ENCODE peak calls at places on chromosomes 6 and 20, in four cellular contexts. One of them, this sample, is unnamed.
A peak's percentile ranks its signal among the peaks of the same experiment; 100 is the strongest.

GRCh38 chr20:36181934-36182603 is 27.5 kb downstream of the EPB41L1 start:
- DNase-seq in breast epithelium: no peak
- DNase-seq in A549: no peak
- DNase-seq in naive thymus-derived CD4-positive, alpha-beta T cell: no peak
- DNase-seq in this sample: no peak

GRCh38 chr6:22062807-22063408 is 233.9 kb downstream of the PRL start:
- DNase-seq in breast epithelium: no peak
- DNase-seq in A549: no peak
- DNase-seq in naive thymus-derived CD4-positive, alpha-beta T cell: peak; percentile 80
- DNase-seq in this sample: no peak

GRCh38 chr20:5654557-5654956 is 95.6 kb upstream of the SHLD1 start:
- DNase-seq in breast epithelium: no peak
- DNase-seq in A549: peak; percentile 99
- DNase-seq in naive thymus-derived CD4-positive, alpha-beta T cell: no peak
- DNase-seq in this sample: no peak

GRCh38 chr20:56360133-56360898 is 1.5 kb downstream of the FAM210B start:
- DNase-seq in breast epithelium: no peak
- DNase-seq in A549: no peak
- DNase-seq in naive thymus-derived CD4-positive, alpha-beta T cell: no peak
- DNase-seq in this sample: no peak

GRCh38 chr6:23656257-23656731 is 469.7 kb upstream of the NRSN1 start:
- DNase-seq in breast epithelium: no peak
- DNase-seq in A549: no peak
- DNase-seq in naive thymus-derived CD4-positive, alpha-beta T cell: no peak
- DNase-seq in this sample: no peak

GRCh38 chr6:139375239-139376053 is 998 bp upstream of the CITED2 start:
- DNase-seq in breast epithelium: peak; percentile 90
- DNase-seq in A549: peak; percentile 93
- DNase-seq in naive thymus-derived CD4-positive, alpha-beta T cell: peak; percentile 88
- DNase-seq in this sample: peak; percentile 97

GRCh38 chr20:33034115-33034514 is 2.7 kb downstream of the BPIFB6 start:
- DNase-seq in breast epithelium: no peak
- DNase-seq in A549: no peak
- DNase-seq in naive thymus-derived CD4-positive, alpha-beta T cell: no peak
- DNase-seq in this sample: no peak

GRCh38 chr6:124090491-124090890 is 286.8 kb downstream of the NKAIN2 start:
- DNase-seq in breast epithelium: no peak
- DNase-seq in A549: no peak
- DNase-seq in naive thymus-derived CD4-positive, alpha-beta T cell: no peak
- DNase-seq in this sample: no peak

GRCh38 chr6:20605581-20605980 is 71.3 kb downstream of the CDKAL1 start:
- DNase-seq in breast epithelium: no peak
- DNase-seq in A549: no peak
- DNase-seq in naive thymus-derived CD4-positive, alpha-beta T cell: no peak
- DNase-seq in this sample: no peak

GRCh38 chr6:11785449-11785951 is 6.9 kb upstream of the ADTRP start:
- DNase-seq in breast epithelium: no peak
- DNase-seq in A549: no peak
- DNase-seq in naive thymus-derived CD4-positive, alpha-beta T cell: no peak
- DNase-seq in this sample: no peak

GRCh38 chr6:124066995-124067552 is 263.4 kb downstream of the NKAIN2 start:
- DNase-seq in breast epithelium: no peak
- DNase-seq in A549: no peak
- DNase-seq in naive thymus-derived CD4-positive, alpha-beta T cell: no peak
- DNase-seq in this sample: no peak

GRCh38 chr6:73579851-73580246 is 59.0 kb upstream of the EEF1A1 start:
- DNase-seq in breast epithelium: no peak
- DNase-seq in A549: peak; percentile 84
- DNase-seq in naive thymus-derived CD4-positive, alpha-beta T cell: no peak
- DNase-seq in this sample: no peak

GRCh38 chr20:57702521-57702920 is 7.3 kb downstream of the PMEPA1 start:
- DNase-seq in breast epithelium: no peak
- DNase-seq in A549: no peak
- DNase-seq in naive thymus-derived CD4-positive, alpha-beta T cell: no peak
- DNase-seq in this sample: no peak

GRCh38 chr6:41306187-41306854 is 19.8 kb upstream of the TREM1 start:
- DNase-seq in breast epithelium: no peak
- DNase-seq in A549: peak; percentile 52
- DNase-seq in naive thymus-derived CD4-positive, alpha-beta T cell: peak; percentile 48
- DNase-seq in this sample: no peak

GRCh38 chr6:13419422-13419821 is 68.0 kb downstream of the GFOD1 start:
- DNase-seq in breast epithelium: no peak
- DNase-seq in A549: no peak
- DNase-seq in naive thymus-derived CD4-positive, alpha-beta T cell: no peak
- DNase-seq in this sample: no peak

GRCh38 chr6:48068326-48069191 is 42.4 kb downstream of the PTCHD4 start:
- DNase-seq in breast epithelium: no peak
- DNase-seq in A549: no peak
- DNase-seq in naive thymus-derived CD4-positive, alpha-beta T cell: no peak
- DNase-seq in this sample: no peak

GRCh38 chr20:40812415-40813212 is 123.6 kb upstream of the MAFB start:
- DNase-seq in breast epithelium: no peak
- DNase-seq in A549: no peak
- DNase-seq in naive thymus-derived CD4-positive, alpha-beta T cell: no peak
- DNase-seq in this sample: peak; percentile 58

GRCh38 chr6:25052181-25052580 is 116.4 kb upstream of the RIPOR2 start:
- DNase-seq in breast epithelium: no peak
- DNase-seq in A549: no peak
- DNase-seq in naive thymus-derived CD4-positive, alpha-beta T cell: no peak
- DNase-seq in this sample: no peak

GRCh38 chr6:75778757-75779156 is 29.7 kb downstream of the MYO6 start:
- DNase-seq in breast epithelium: no peak
- DNase-seq in A549: no peak
- DNase-seq in naive thymus-derived CD4-positive, alpha-beta T cell: no peak
- DNase-seq in this sample: no peak

GRCh38 chr6:32174416-32174815 is 1.5 kb downstream of the AGPAT1 start:
- DNase-seq in breast epithelium: no peak
- DNase-seq in A549: no peak
- DNase-seq in naive thymus-derived CD4-positive, alpha-beta T cell: no peak
- DNase-seq in this sample: no peak

GRCh38 chr6:166910601-166911000 is 45.7 kb downstream of the RNASET2 start:
- DNase-seq in breast epithelium: no peak
- DNase-seq in A549: no peak
- DNase-seq in naive thymus-derived CD4-positive, alpha-beta T cell: no peak
- DNase-seq in this sample: no peak

GRCh38 chr6:147906361-147906760 is 397.9 kb downstream of the SAMD5 start:
- DNase-seq in breast epithelium: no peak
- DNase-seq in A549: no peak
- DNase-seq in naive thymus-derived CD4-positive, alpha-beta T cell: no peak
- DNase-seq in this sample: no peak

GRCh38 chr6:76351275-76351674 is 278.8 kb upstream of the IMPG1 start:
- DNase-seq in breast epithelium: no peak
- DNase-seq in A549: peak; percentile 12
- DNase-seq in naive thymus-derived CD4-positive, alpha-beta T cell: no peak
- DNase-seq in this sample: no peak

GRCh38 chr20:51486197-51487005 is 56.1 kb downstream of the NFATC2 start:
- DNase-seq in breast epithelium: no peak
- DNase-seq in A549: no peak
- DNase-seq in naive thymus-derived CD4-positive, alpha-beta T cell: no peak
- DNase-seq in this sample: no peak

GRCh38 chr6:129419324-129419723 is 290.7 kb downstream of the ARHGAP18 start:
- DNase-seq in breast epithelium: no peak
- DNase-seq in A549: no peak
- DNase-seq in naive thymus-derived CD4-positive, alpha-beta T cell: no peak
- DNase-seq in this sample: no peak

GRCh38 chr6:25405442-25405841 is 126.3 kb downstream of the CARMIL1 start:
- DNase-seq in breast epithelium: no peak
- DNase-seq in A549: no peak
- DNase-seq in naive thymus-derived CD4-positive, alpha-beta T cell: no peak
- DNase-seq in this sample: no peak

GRCh38 chr6:17101422-17102257 is at the start of gene STMND1:
- DNase-seq in breast epithelium: peak; percentile 85
- DNase-seq in A549: peak; percentile 27
- DNase-seq in naive thymus-derived CD4-positive, alpha-beta T cell: no peak
- DNase-seq in this sample: no peak

GRCh38 chr6:36346486-36346885 is 9.8 kb upstream of the BNIP5 start:
- DNase-seq in breast epithelium: no peak
- DNase-seq in A549: no peak
- DNase-seq in naive thymus-derived CD4-positive, alpha-beta T cell: no peak
- DNase-seq in this sample: no peak

GRCh38 chr6:37168163-37168758 is 1.7 kb upstream of the PIM1 start:
- DNase-seq in breast epithelium: no peak
- DNase-seq in A549: no peak
- DNase-seq in naive thymus-derived CD4-positive, alpha-beta T cell: no peak
- DNase-seq in this sample: no peak

GRCh38 chr6:37131104-37131959 is 38.6 kb upstream of the PIM1 start:
- DNase-seq in breast epithelium: no peak
- DNase-seq in A549: peak; percentile 88
- DNase-seq in naive thymus-derived CD4-positive, alpha-beta T cell: no peak
- DNase-seq in this sample: no peak

GRCh38 chr6:161654209-161654608 is 380.3 kb upstream of the AGPAT4 start:
- DNase-seq in breast epithelium: no peak
- DNase-seq in A549: no peak
- DNase-seq in naive thymus-derived CD4-positive, alpha-beta T cell: no peak
- DNase-seq in this sample: no peak

GRCh38 chr6:26175428-26176181 is 88.4 kb downstream of the HFE start:
- DNase-seq in breast epithelium: no peak
- DNase-seq in A549: peak; percentile 72
- DNase-seq in naive thymus-derived CD4-positive, alpha-beta T cell: peak; percentile 71
- DNase-seq in this sample: no peak

GRCh38 chr20:15560936-15561531 is 1012.2 kb downstream of the KIF16B start:
- DNase-seq in breast epithelium: no peak
- DNase-seq in A549: no peak
- DNase-seq in naive thymus-derived CD4-positive, alpha-beta T cell: no peak
- DNase-seq in this sample: no peak

GRCh38 chr6:110039996-110040383 is 61.9 kb downstream of the GPR6 start:
- DNase-seq in breast epithelium: no peak
- DNase-seq in A549: peak; percentile 12
- DNase-seq in naive thymus-derived CD4-positive, alpha-beta T cell: peak; percentile 61
- DNase-seq in this sample: peak; percentile 49

GRCh38 chr6:2181567-2181966 is 63.8 kb downstream of the GMDS start:
- DNase-seq in breast epithelium: no peak
- DNase-seq in A549: no peak
- DNase-seq in naive thymus-derived CD4-positive, alpha-beta T cell: no peak
- DNase-seq in this sample: no peak

GRCh38 chr6:62150048-62150663 is 135.9 kb downstream of the KHDRBS2 start:
- DNase-seq in breast epithelium: no peak
- DNase-seq in A549: peak; percentile 32
- DNase-seq in naive thymus-derived CD4-positive, alpha-beta T cell: no peak
- DNase-seq in this sample: no peak

GRCh38 chr6:145530454-145530853 is 204.9 kb downstream of the EPM2A start:
- DNase-seq in breast epithelium: no peak
- DNase-seq in A549: no peak
- DNase-seq in naive thymus-derived CD4-positive, alpha-beta T cell: no peak
- DNase-seq in this sample: no peak

DNA sequence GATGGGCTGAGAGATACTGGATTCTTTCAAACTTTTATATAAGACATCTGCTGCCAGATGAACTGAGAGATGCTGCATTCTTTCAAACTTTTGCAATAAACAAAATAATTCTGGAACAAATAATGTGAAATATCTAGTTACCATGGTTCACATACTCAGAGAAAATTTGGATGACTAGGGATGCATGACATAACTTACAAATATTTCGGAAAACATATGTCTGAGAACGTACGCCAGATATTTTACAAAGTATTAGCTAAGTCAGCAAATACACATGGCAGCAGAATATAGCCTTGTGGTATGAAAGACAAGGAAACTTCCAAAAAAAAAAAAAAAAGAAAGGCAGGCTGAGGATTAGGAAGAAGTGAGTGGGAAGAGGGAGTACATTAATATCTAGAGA is 113.3 kb upstream of the TRAF3IP2 start:
- DNase-seq in breast epithelium: no peak
- DNase-seq in A549: no peak
- DNase-seq in naive thymus-derived CD4-positive, alpha-beta T cell: no peak
- DNase-seq in this sample: no peak
- H3K4me1 ChIP-seq in breast epithelium: no peaks in the 10 kb centered on the region
- H3K4me1 ChIP-seq in A549: peaks cover 7% of the 10 kb centered on the region
- H3K4me1 ChIP-seq in naive thymus-derived CD4-positive, alpha-beta T cell: peaks cover 45% of the 10 kb centered on the region
- H3K4me1 ChIP-seq in this sample: peaks cover 42% of the 10 kb centered on the region

GRCh38 chr6:133814797-133815196 is 74.1 kb upstream of the TCF21 start:
- DNase-seq in breast epithelium: no peak
- DNase-seq in A549: peak; percentile 39
- DNase-seq in naive thymus-derived CD4-positive, alpha-beta T cell: no peak
- DNase-seq in this sample: no peak

GRCh38 chr6:133814235-133814634 is 74.7 kb upstream of the TCF21 start:
- DNase-seq in breast epithelium: no peak
- DNase-seq in A549: no peak
- DNase-seq in naive thymus-derived CD4-positive, alpha-beta T cell: no peak
- DNase-seq in this sample: no peak

GRCh38 chr6:133817460-133818047 is 71.4 kb upstream of the TCF21 start:
- DNase-seq in breast epithelium: no peak
- DNase-seq in A549: no peak
- DNase-seq in naive thymus-derived CD4-positive, alpha-beta T cell: peak; percentile 5
- DNase-seq in this sample: no peak

GRCh38 chr6:133818320-133818719 is 70.6 kb upstream of the TCF21 start:
- DNase-seq in breast epithelium: no peak
- DNase-seq in A549: no peak
- DNase-seq in naive thymus-derived CD4-positive, alpha-beta T cell: no peak
- DNase-seq in this sample: no peak

DNA sequence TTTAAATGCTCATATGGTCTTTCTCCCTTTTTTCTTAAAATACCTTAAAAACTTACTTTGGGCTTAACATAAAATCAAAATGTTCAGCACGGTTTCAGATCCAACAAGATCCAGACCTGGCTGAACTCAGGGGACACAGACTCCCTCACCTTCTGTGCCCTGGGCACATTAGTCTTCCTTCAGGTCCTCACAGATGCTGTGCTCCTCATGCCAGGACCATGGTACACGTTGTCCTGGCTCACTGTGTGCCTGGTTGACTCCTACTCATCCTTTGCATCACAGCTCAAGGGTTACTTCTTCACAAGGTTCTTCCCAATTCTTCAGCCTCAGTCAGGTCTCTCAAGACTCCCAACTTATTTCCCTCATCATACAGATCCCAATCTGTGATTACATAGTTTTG is 73.6 kb upstream of the TCF21 start:
- DNase-seq in breast epithelium: no peak
- DNase-seq in A549: no peak
- DNase-seq in naive thymus-derived CD4-positive, alpha-beta T cell: no peak
- DNase-seq in this sample: no peak
- H3K27ac ChIP-seq in breast epithelium: peak overlapping the region; percentile 32
- H3K27ac ChIP-seq in A549: peak overlapping the region; percentile 75
- H3K27ac ChIP-seq in naive thymus-derived CD4-positive, alpha-beta T cell: no peak overlapping the region
- H3K27ac ChIP-seq in this sample: peak overlapping the region; percentile 33

GRCh38 chr6:14719273-14719672 is 526.6 kb upstream of the JARID2 start:
- DNase-seq in breast epithelium: no peak
- DNase-seq in A549: no peak
- DNase-seq in naive thymus-derived CD4-positive, alpha-beta T cell: no peak
- DNase-seq in this sample: no peak

GRCh38 chr6:14713966-14714631 is 531.8 kb upstream of the JARID2 start:
- DNase-seq in breast epithelium: no peak
- DNase-seq in A549: no peak
- DNase-seq in naive thymus-derived CD4-positive, alpha-beta T cell: no peak
- DNase-seq in this sample: no peak

GRCh38 chr6:14717307-14717706 is 528.6 kb upstream of the JARID2 start:
- DNase-seq in breast epithelium: no peak
- DNase-seq in A549: no peak
- DNase-seq in naive thymus-derived CD4-positive, alpha-beta T cell: no peak
- DNase-seq in this sample: no peak

GRCh38 chr6:14713561-14713960 is 532.3 kb upstream of the JARID2 start:
- DNase-seq in breast epithelium: no peak
- DNase-seq in A549: no peak
- DNase-seq in naive thymus-derived CD4-positive, alpha-beta T cell: no peak
- DNase-seq in this sample: no peak

GRCh38 chr6:14716499-14717146 is 529.2 kb upstream of the JARID2 start:
- DNase-seq in breast epithelium: no peak
- DNase-seq in A549: no peak
- DNase-seq in naive thymus-derived CD4-positive, alpha-beta T cell: no peak
- DNase-seq in this sample: no peak
- H3K4me1 ChIP-seq in breast epithelium: no peaks in the 10 kb centered on the region
- H3K4me1 ChIP-seq in A549: peaks cover 31% of the 10 kb centered on the region
- H3K4me1 ChIP-seq in naive thymus-derived CD4-positive, alpha-beta T cell: peaks cover 15% of the 10 kb centered on the region
- H3K4me1 ChIP-seq in this sample: peaks cover 4% of the 10 kb centered on the region

GRCh38 chr20:62387219-62387913 is 463 bp downstream of the RPS21 start:
- DNase-seq in breast epithelium: no peak
- DNase-seq in A549: no peak
- DNase-seq in naive thymus-derived CD4-positive, alpha-beta T cell: no peak
- DNase-seq in this sample: no peak
- H3K27ac ChIP-seq in breast epithelium: peak overlapping the region; percentile 96
- H3K27ac ChIP-seq in A549: peak overlapping the region; percentile 97
- H3K27ac ChIP-seq in naive thymus-derived CD4-positive, alpha-beta T cell: peak overlapping the region; percentile 98
- H3K27ac ChIP-seq in this sample: peak overlapping the region; percentile 92

This sample was measured in vagina.